ENCODE peak calls at places on chromosomes 16 and 17, in nine cellular contexts. C is activated effector memory CD4-positive, alpha-beta T cell treated with Interleukin-2 at 50 U/mL for 16 hours; W is smooth muscle cell of the brain vasculature; H is fibroblast of lung; P is EL; G is Calu3; K is globus pallidus; O is stimulated activated CD8-positive, alpha-beta memory T cell treated with anti-CD3 and anti-CD28 coated beads, Interleukin-4, amount 100 ng/mL, for 24 hours; T is pulmonary artery endothelial cell. L is an unnamed sample.

GRCh38 chr17:10336393-10336792 is 36.4 kb downstream of the MYH13 start:
- DNase-seq in C (no peak), T (no peak), K (no peak), P (no peak), W (no peak), H (no peak), G (no peak), O (no peak), L (no peak)

GRCh38 chr17:5585814-5586558 is 1.7 kb upstream of the NLRP1 start:
- DNase-seq in W (no peak), O (no peak), C (no peak), T (no peak), G (peak; percentile 8), H (peak; percentile 34), K (no peak), P (peak; percentile 35), L (no peak)

GRCh38 chr17:80453980-80454556 is 22.3 kb downstream of the NPTX1 start:
- DNase-seq in P (no peak), H (no peak), C (no peak), W (no peak), G (no peak), T (no peak), K (no peak), O (no peak), L (no peak)

GRCh38 chr16:85750827-85751641 is at the start of gene C16orf74:
- DNase-seq in H (peak; percentile 17), T (no peak), O (no peak), C (no peak), K (no peak), G (peak; percentile 51), W (no peak), P (peak; percentile 72), L (peak; percentile 74)

GRCh38 chr16:24834459-24835335 is 11.1 kb upstream of the SLC5A11 start:
- DNase-seq in H (peak; percentile 19), W (no peak), C (no peak), P (peak; percentile 58), K (peak; percentile 77), T (no peak), O (no peak), G (peak; percentile 67), L (peak; percentile 61)

GRCh38 chr16:3656491-3657468 is 2.3 kb downstream of the DNASE1 start:
- DNase-seq in G (no peak), C (no peak), P (no peak), H (no peak), W (no peak), K (no peak), O (no peak), T (no peak), L (peak; percentile 12)

GRCh38 chr16:66856801-66857200 is 12.6 kb downstream of the CA7 start:
- DNase-seq in C (no peak), K (no peak), P (no peak), G (no peak), H (no peak), T (no peak), O (no peak), W (no peak), L (no peak)

GRCh38 chr17:27569257-27569722 is 61.7 kb upstream of the LGALS9 start:
- DNase-seq in P (peak; percentile 26), W (no peak), G (peak; percentile 60), K (no peak), T (no peak), C (no peak), O (peak; percentile 60), H (no peak), L (peak; percentile 67)

GRCh38 chr17:51653902-51654301 is 393.6 kb downstream of the UTP18 start:
- DNase-seq in W (no peak), G (no peak), H (no peak), T (no peak), K (peak; percentile 26), O (no peak), C (no peak), P (no peak), L (peak; percentile 9)

GRCh38 chr17:74631468-74632195 is 8.1 kb upstream of the CD300E start:
- DNase-seq in C (no peak), O (no peak), G (no peak), T (no peak), K (peak; percentile 46), P (peak; percentile 10), W (no peak), H (no peak), L (no peak)

GRCh38 chr16:88963583-88963982 is 13.4 kb downstream of the CBFA2T3 start:
- DNase-seq in P (peak; percentile 12), T (no peak), G (no peak), H (no peak), K (no peak), W (no peak), O (no peak), C (no peak), L (no peak)

GRCh38 chr16:16144416-16144815 is 78.9 kb downstream of the ABCC6 start:
- DNase-seq in P (no peak), H (peak; percentile 58), O (no peak), C (no peak), G (peak; percentile 9), T (no peak), K (no peak), W (no peak), L (no peak)

GRCh38 chr16:66222756-66223155 is 143.7 kb upstream of the CDH5 start:
- DNase-seq in H (no peak), O (no peak), G (no peak), K (no peak), P (no peak), C (no peak), W (no peak), T (no peak), L (no peak)

GRCh38 chr16:85025781-85026653 is 1.6 kb upstream of the KIAA0513 start:
- DNase-seq in G (no peak), O (no peak), W (no peak), P (no peak), H (no peak), K (no peak), C (no peak), T (no peak), L (no peak)

L was measured in DMS53.